ENCODE peak calls at places on chromosomes 5 and 9, in four cellular contexts. One of them, this sample, is unnamed.
A peak's percentile ranks its signal among the peaks of the same experiment; 100 is the strongest.

GRCh38 chr5:25181249-25181648 is 536.5 kb upstream of the CDH10 start:
- DNase-seq in PC-3: no peak
- DNase-seq in fibroblast of pulmonary artery: no peak
- DNase-seq in fibroblast of villous mesenchyme: no peak
- DNase-seq in this sample: no peak

GRCh38 chr5:178301641-178302040 is 69.0 kb upstream of the PHYKPL start:
- DNase-seq in PC-3: no peak
- DNase-seq in fibroblast of pulmonary artery: no peak
- DNase-seq in fibroblast of villous mesenchyme: no peak
- DNase-seq in this sample: no peak

GRCh38 chr5:159301351-159301911 is 28.9 kb downstream of the IL12B start:
- DNase-seq in PC-3: no peak
- DNase-seq in fibroblast of pulmonary artery: no peak
- DNase-seq in fibroblast of villous mesenchyme: no peak
- DNase-seq in this sample: peak; percentile 43

GRCh38 chr5:84634256-84634655 is 249.6 kb upstream of the EDIL3 start:
- DNase-seq in PC-3: peak; percentile 20
- DNase-seq in fibroblast of pulmonary artery: no peak
- DNase-seq in fibroblast of villous mesenchyme: no peak
- DNase-seq in this sample: no peak

GRCh38 chr9:94922691-94923107 is 196.2 kb downstream of the AOPEP start:
- DNase-seq in PC-3: peak; percentile 25
- DNase-seq in fibroblast of pulmonary artery: peak; percentile 80
- DNase-seq in fibroblast of villous mesenchyme: peak; percentile 85
- DNase-seq in this sample: peak; percentile 81

GRCh38 chr5:154947778-154948177 is 6.9 kb downstream of the MRPL22 start:
- DNase-seq in PC-3: no peak
- DNase-seq in fibroblast of pulmonary artery: no peak
- DNase-seq in fibroblast of villous mesenchyme: no peak
- DNase-seq in this sample: no peak

GRCh38 chr5:141369994-141370848 is at the start of gene PCDHGB3:
- DNase-seq in PC-3: no peak
- DNase-seq in fibroblast of pulmonary artery: peak; percentile 77
- DNase-seq in fibroblast of villous mesenchyme: peak; percentile 54
- DNase-seq in this sample: peak; percentile 73

GRCh38 chr5:127871448-127872153 is 168.4 kb downstream of the CCDC192 start:
- DNase-seq in PC-3: peak; percentile 38
- DNase-seq in fibroblast of pulmonary artery: peak; percentile 81
- DNase-seq in fibroblast of villous mesenchyme: no peak
- DNase-seq in this sample: peak; percentile 88

GRCh38 chr5:855771-856530 is 5.2 kb upstream of the ZDHHC11 start:
- DNase-seq in PC-3: no peak
- DNase-seq in fibroblast of pulmonary artery: no peak
- DNase-seq in fibroblast of villous mesenchyme: no peak
- DNase-seq in this sample: no peak

GRCh38 chr9:133163559-133164208 is at the start of gene GBGT1:
- DNase-seq in PC-3: no peak
- DNase-seq in fibroblast of pulmonary artery: peak; percentile 11
- DNase-seq in fibroblast of villous mesenchyme: peak; percentile 44
- DNase-seq in this sample: peak; percentile 36

GRCh38 chr5:86824642-86825041 is 206.9 kb downstream of the COX7C start:
- DNase-seq in PC-3: peak; percentile 9
- DNase-seq in fibroblast of pulmonary artery: no peak
- DNase-seq in fibroblast of villous mesenchyme: no peak
- DNase-seq in this sample: no peak

GRCh38 chr9:121684381-121685145 is 33.1 kb downstream of the DAB2IP start:
- DNase-seq in PC-3: peak; percentile 37
- DNase-seq in fibroblast of pulmonary artery: peak; percentile 53
- DNase-seq in fibroblast of villous mesenchyme: peak; percentile 32
- DNase-seq in this sample: peak; percentile 53

GRCh38 chr9:72041775-72042194 is 18.6 kb downstream of the C9orf57 start:
- DNase-seq in PC-3: peak; percentile 63
- DNase-seq in fibroblast of pulmonary artery: peak; percentile 83
- DNase-seq in fibroblast of villous mesenchyme: peak; percentile 81
- DNase-seq in this sample: peak; percentile 90

GRCh38 chr5:74767579-74767913 is 497 bp downstream of the NSA2 start:
- DNase-seq in PC-3: peak; percentile 25
- DNase-seq in fibroblast of pulmonary artery: peak; percentile 63
- DNase-seq in fibroblast of villous mesenchyme: peak; percentile 78
- DNase-seq in this sample: peak; percentile 61

GRCh38 chr9:110156902-110157301 is 51.1 kb downstream of the C9orf152 start:
- DNase-seq in PC-3: no peak
- DNase-seq in fibroblast of pulmonary artery: peak; percentile 50
- DNase-seq in fibroblast of villous mesenchyme: peak; percentile 71
- DNase-seq in this sample: peak; percentile 59

GRCh38 chr9:70835323-70835722 is 286.1 kb downstream of the TRPM3 start:
- DNase-seq in PC-3: no peak
- DNase-seq in fibroblast of pulmonary artery: peak; percentile 25
- DNase-seq in fibroblast of villous mesenchyme: no peak
- DNase-seq in this sample: peak; percentile 32

GRCh38 chr5:151775025-151775606 is 3.4 kb downstream of the G3BP1 start:
- DNase-seq in PC-3: no peak
- DNase-seq in fibroblast of pulmonary artery: no peak
- DNase-seq in fibroblast of villous mesenchyme: no peak
- DNase-seq in this sample: no peak

GRCh38 chr5:163135849-163136248 is 301.5 kb upstream of the CCNG1 start:
- DNase-seq in PC-3: no peak
- DNase-seq in fibroblast of pulmonary artery: no peak
- DNase-seq in fibroblast of villous mesenchyme: no peak
- DNase-seq in this sample: no peak

GRCh38 chr5:109388407-109388806 is 21.4 kb downstream of the PJA2 start:
- DNase-seq in PC-3: no peak
- DNase-seq in fibroblast of pulmonary artery: peak; percentile 25
- DNase-seq in fibroblast of villous mesenchyme: peak; percentile 33
- DNase-seq in this sample: peak; percentile 41

GRCh38 chr5:39148983-39149534 is 70.3 kb downstream of the FYB1 start:
- DNase-seq in PC-3: peak; percentile 74
- DNase-seq in fibroblast of pulmonary artery: peak; percentile 42
- DNase-seq in fibroblast of villous mesenchyme: peak; percentile 32
- DNase-seq in this sample: peak; percentile 29

GRCh38 chr5:135436856-135437795 is 10.0 kb downstream of the DCANP1 start:
- DNase-seq in PC-3: peak; percentile 53
- DNase-seq in fibroblast of pulmonary artery: no peak
- DNase-seq in fibroblast of villous mesenchyme: no peak
- DNase-seq in this sample: no peak

GRCh38 chr9:70003786-70004185 is 39.9 kb upstream of the MAMDC2 start:
- DNase-seq in PC-3: no peak
- DNase-seq in fibroblast of pulmonary artery: peak; percentile 56
- DNase-seq in fibroblast of villous mesenchyme: peak; percentile 46
- DNase-seq in this sample: peak; percentile 85

GRCh38 chr5:73903169-73903568 is 277.2 kb downstream of the ARHGEF28 start:
- DNase-seq in PC-3: no peak
- DNase-seq in fibroblast of pulmonary artery: no peak
- DNase-seq in fibroblast of villous mesenchyme: no peak
- DNase-seq in this sample: no peak

GRCh38 chr5:9265391-9266287 is 280.2 kb downstream of the SEMA5A start:
- DNase-seq in PC-3: peak; percentile 84
- DNase-seq in fibroblast of pulmonary artery: peak; percentile 78
- DNase-seq in fibroblast of villous mesenchyme: peak; percentile 92
- DNase-seq in this sample: peak; percentile 71

GRCh38 chr5:134524219-134524825 is 1.1 kb upstream of the JADE2 start:
- DNase-seq in PC-3: peak; percentile 69
- DNase-seq in fibroblast of pulmonary artery: peak; percentile 78
- DNase-seq in fibroblast of villous mesenchyme: peak; percentile 87
- DNase-seq in this sample: peak; percentile 89

GRCh38 chr9:20402273-20402875 is 219.9 kb downstream of the MLLT3 start:
- DNase-seq in PC-3: peak; percentile 18
- DNase-seq in fibroblast of pulmonary artery: peak; percentile 19
- DNase-seq in fibroblast of villous mesenchyme: no peak
- DNase-seq in this sample: no peak

GRCh38 chr5:62190173-62190572 is 115.8 kb upstream of the KIF2A start:
- DNase-seq in PC-3: no peak
- DNase-seq in fibroblast of pulmonary artery: no peak
- DNase-seq in fibroblast of villous mesenchyme: no peak
- DNase-seq in this sample: no peak

GRCh38 chr9:18009902-18010301 is 431.0 kb downstream of the SH3GL2 start:
- DNase-seq in PC-3: no peak
- DNase-seq in fibroblast of pulmonary artery: no peak
- DNase-seq in fibroblast of villous mesenchyme: no peak
- DNase-seq in this sample: no peak

GRCh38 chr5:107651326-107651725 is 19.4 kb downstream of the EFNA5 start:
- DNase-seq in PC-3: no peak
- DNase-seq in fibroblast of pulmonary artery: no peak
- DNase-seq in fibroblast of villous mesenchyme: no peak
- DNase-seq in this sample: no peak

GRCh38 chr9:8879284-8879683 is 1079.7 kb upstream of the DMAC1 start:
- DNase-seq in PC-3: no peak
- DNase-seq in fibroblast of pulmonary artery: no peak
- DNase-seq in fibroblast of villous mesenchyme: no peak
- DNase-seq in this sample: no peak

GRCh38 chr9:136147890-136148714 is 29.4 kb upstream of the TMEM250 start:
- DNase-seq in PC-3: no peak
- DNase-seq in fibroblast of pulmonary artery: no peak
- DNase-seq in fibroblast of villous mesenchyme: no peak
- DNase-seq in this sample: no peak

GRCh38 chr9:37998881-37999311 is 70.1 kb downstream of the SHB start:
- DNase-seq in PC-3: no peak
- DNase-seq in fibroblast of pulmonary artery: no peak
- DNase-seq in fibroblast of villous mesenchyme: peak; percentile 45
- DNase-seq in this sample: no peak

GRCh38 chr5:124132843-124133242 is 613.6 kb downstream of the ZNF608 start:
- DNase-seq in PC-3: no peak
- DNase-seq in fibroblast of pulmonary artery: no peak
- DNase-seq in fibroblast of villous mesenchyme: no peak
- DNase-seq in this sample: no peak

GRCh38 chr9:34658461-34658860 is 4.0 kb downstream of the CCL27 start:
- DNase-seq in PC-3: no peak
- DNase-seq in fibroblast of pulmonary artery: no peak
- DNase-seq in fibroblast of villous mesenchyme: no peak
- DNase-seq in this sample: no peak

GRCh38 chr9:34662544-34663295 is at the start of gene CCL27:
- DNase-seq in PC-3: no peak
- DNase-seq in fibroblast of pulmonary artery: no peak
- DNase-seq in fibroblast of villous mesenchyme: no peak
- DNase-seq in this sample: no peak

GRCh38 chr9:34656992-34657391 is 5.0 kb downstream of the IL11RA start:
- DNase-seq in PC-3: no peak
- DNase-seq in fibroblast of pulmonary artery: no peak
- DNase-seq in fibroblast of villous mesenchyme: no peak
- DNase-seq in this sample: no peak

GRCh38 chr9:34663296-34663590 is 786 bp upstream of the CCL27 start:
- DNase-seq in PC-3: no peak
- DNase-seq in fibroblast of pulmonary artery: no peak
- DNase-seq in fibroblast of villous mesenchyme: no peak
- DNase-seq in this sample: no peak

GRCh38 chr9:34659592-34660253 is 2.7 kb downstream of the CCL27 start:
- DNase-seq in PC-3: peak; percentile 57
- DNase-seq in fibroblast of pulmonary artery: no peak
- DNase-seq in fibroblast of villous mesenchyme: no peak
- DNase-seq in this sample: no peak
- TF ChIP-seq CTCF in PC-3: no peak
- TF ChIP-seq CTCF in fibroblast of pulmonary artery: no peak
- TF ChIP-seq CTCF in fibroblast of villous mesenchyme: no peak
- TF ChIP-seq CTCF in this sample: no peak

GRCh38 chr9:15307523-15307841 is 466 bp upstream of the TTC39B start:
- DNase-seq in PC-3: no peak
- DNase-seq in fibroblast of pulmonary artery: no peak
- DNase-seq in fibroblast of villous mesenchyme: no peak
- DNase-seq in this sample: no peak

GRCh38 chr9:15306757-15307522 is at the start of gene TTC39B:
- DNase-seq in PC-3: peak; percentile 88
- DNase-seq in fibroblast of pulmonary artery: peak; percentile 89
- DNase-seq in fibroblast of villous mesenchyme: peak; percentile 90
- DNase-seq in this sample: peak; percentile 89

GRCh38 chr9:15308511-15308910 is 1.5 kb upstream of the TTC39B start:
- DNase-seq in PC-3: peak; percentile 32
- DNase-seq in fibroblast of pulmonary artery: peak; percentile 73
- DNase-seq in fibroblast of villous mesenchyme: peak; percentile 72
- DNase-seq in this sample: peak; percentile 53

GRCh38 chr9:15311607-15312006 is 4.6 kb upstream of the TTC39B start:
- DNase-seq in PC-3: peak; percentile 58
- DNase-seq in fibroblast of pulmonary artery: no peak
- DNase-seq in fibroblast of villous mesenchyme: no peak
- DNase-seq in this sample: no peak

GRCh38 chr9:15310448-15310847 is 3.4 kb upstream of the TTC39B start:
- DNase-seq in PC-3: no peak
- DNase-seq in fibroblast of pulmonary artery: no peak
- DNase-seq in fibroblast of villous mesenchyme: no peak
- DNase-seq in this sample: no peak
- H3K4me3 ChIP-seq in PC-3: no peak overlapping the region
- H3K4me3 ChIP-seq in fibroblast of pulmonary artery: no peak overlapping the region
- H3K4me3 ChIP-seq in fibroblast of villous mesenchyme: no peak overlapping the region
- H3K4me3 ChIP-seq in this sample: no peak overlapping the region

GRCh38 chr9:105425817-105426433 is 21.9 kb upstream of the FSD1L start:
- DNase-seq in PC-3: peak; percentile 50
- DNase-seq in fibroblast of pulmonary artery: peak; percentile 58
- DNase-seq in fibroblast of villous mesenchyme: peak; percentile 36
- DNase-seq in this sample: peak; percentile 53
- TF ChIP-seq CTCF in PC-3: peak; percentile 63
- TF ChIP-seq CTCF in fibroblast of pulmonary artery: peak; percentile 58
- TF ChIP-seq CTCF in fibroblast of villous mesenchyme: peak; percentile 63
- TF ChIP-seq CTCF in this sample: peak; percentile 49

GRCh38 chr5:59767753-59768159 is 125.8 kb downstream of the PDE4D start:
- DNase-seq in PC-3: no peak
- DNase-seq in fibroblast of pulmonary artery: peak; percentile 51
- DNase-seq in fibroblast of villous mesenchyme: no peak
- DNase-seq in this sample: peak; percentile 35

GRCh38 chr5:59769832-59770231 is 123.7 kb downstream of the PDE4D start:
- DNase-seq in PC-3: peak; percentile 41
- DNase-seq in fibroblast of pulmonary artery: no peak
- DNase-seq in fibroblast of villous mesenchyme: no peak
- DNase-seq in this sample: peak; percentile 55

GRCh38 chr5:59768204-59769040 is 125.1 kb downstream of the PDE4D start:
- DNase-seq in PC-3: peak; percentile 65
- DNase-seq in fibroblast of pulmonary artery: peak; percentile 89
- DNase-seq in fibroblast of villous mesenchyme: peak; percentile 81
- DNase-seq in this sample: peak; percentile 75

GRCh38 chr5:59770953-59771352 is 122.6 kb downstream of the PDE4D start:
- DNase-seq in PC-3: no peak
- DNase-seq in fibroblast of pulmonary artery: no peak
- DNase-seq in fibroblast of villous mesenchyme: no peak
- DNase-seq in this sample: no peak

GRCh38 chr5:59769041-59769360 is 124.5 kb downstream of the PDE4D start:
- DNase-seq in PC-3: no peak
- DNase-seq in fibroblast of pulmonary artery: peak; percentile 42
- DNase-seq in fibroblast of villous mesenchyme: no peak
- DNase-seq in this sample: no peak
- H3K4me3 ChIP-seq in PC-3: peak overlapping the region; percentile 81
- H3K4me3 ChIP-seq in fibroblast of pulmonary artery: peak overlapping the region; percentile 76
- H3K4me3 ChIP-seq in fibroblast of villous mesenchyme: peak overlapping the region; percentile 78
- H3K4me3 ChIP-seq in this sample: peak overlapping the region; percentile 58